ENCODE peak calls at places on chromosomes 6 and 20, in four cellular contexts. R, E, A and D are unnamed samples.
A peak's percentile ranks its signal among the peaks of the same experiment; 100 is the strongest.

GRCh38 chr6:111632468-111633247 is 27.0 kb upstream of the TRAF3IP2 start:
- DNase-seq in A (no peak), E (no peak), R (no peak), D (no peak)

GRCh38 chr6:139931746-139932145 is 557.3 kb upstream of the CITED2 start:
- DNase-seq in A (no peak), R (no peak), E (no peak), D (no peak)

GRCh38 chr6:34742094-34742493 is 15.2 kb upstream of the SNRPC start:
- DNase-seq in A (no peak), E (no peak), R (peak; percentile 35), D (no peak)

GRCh38 chr20:9081423-9081966 is 12.6 kb downstream of the PLCB4 start:
- DNase-seq in E (no peak), A (no peak), R (no peak), D (no peak)

GRCh38 chr6:28896505-28897392 is 27.0 kb downstream of the TRIM27 start:
- DNase-seq in E (peak; percentile 76), A (peak; percentile 64), R (peak; percentile 61), D (peak; percentile 64)

GRCh38 chr6:136510299-136510698 is 39.9 kb downstream of the MAP7 start:
- DNase-seq in R (no peak), E (no peak), A (no peak), D (no peak)

GRCh38 chr6:127404594-127405178 is 54.5 kb downstream of the KIAA0408 start:
- DNase-seq in E (no peak), R (no peak), A (no peak), D (no peak)

GRCh38 chr6:51019785-51020184 is 201.1 kb downstream of the TFAP2B start:
- DNase-seq in R (no peak), A (no peak), E (no peak), D (no peak)

GRCh38 chr20:36181934-36182603 is 27.5 kb downstream of the EPB41L1 start:
- DNase-seq in R (no peak), A (peak; percentile 84), E (no peak), D (no peak)

GRCh38 chr20:61728326-61728725 is 337.4 kb downstream of the TAF4 start:
- DNase-seq in A (no peak), E (no peak), R (no peak), D (no peak)

GRCh38 chr6:145723646-145724045 is 11.7 kb downstream of the EPM2A start:
- DNase-seq in E (no peak), R (no peak), A (no peak), D (no peak)

GRCh38 chr6:21751608-21752007 is 158.1 kb downstream of the SOX4 start:
- DNase-seq in E (no peak), R (no peak), A (no peak), D (peak; percentile 60)

GRCh38 chr6:121522771-121523386 is 87.4 kb downstream of the GJA1 start:
- DNase-seq in E (no peak), R (no peak), A (peak; percentile 82), D (no peak)

GRCh38 chr20:1473821-1474220 is 7.2 kb upstream of the NSFL1C start:
- DNase-seq in A (no peak), E (no peak), R (no peak), D (no peak)

GRCh38 chr20:1472556-1473243 is 6.1 kb upstream of the NSFL1C start:
- DNase-seq in R (no peak), E (no peak), A (no peak), D (no peak)

GRCh38 chr20:1473244-1473635 is 6.6 kb upstream of the NSFL1C start:
- DNase-seq in A (no peak), E (no peak), R (no peak), D (no peak)

GRCh38 chr20:1474325-1474724 is 7.7 kb upstream of the NSFL1C start:
- DNase-seq in R (no peak), E (no peak), A (no peak), D (no peak)

GRCh38 chr20:1474817-1475603 is 8.4 kb upstream of the NSFL1C start:
- DNase-seq in R (peak; percentile 81), A (no peak), E (no peak), D (no peak)
- TF ChIP-seq CTCF in R (peak; percentile 69), A (peak; percentile 11), E (peak; percentile 34), D (no peak)

GRCh38 chr6:152642578-152643375 is 5.6 kb upstream of the SYNE1 start:
- DNase-seq in R (no peak), E (peak; percentile 67), A (peak; percentile 79), D (peak; percentile 57)
- TF ChIP-seq CTCF in R (peak; percentile 47), E (peak; percentile 83), A (peak; percentile 79), D (no peak)

GRCh38 chr20:15265910-15266309 is 928.5 kb upstream of the FLRT3 start:
- DNase-seq in R (no peak), A (no peak), E (no peak), D (no peak)

GRCh38 chr20:15267935-15268334 is 930.5 kb upstream of the FLRT3 start:
- DNase-seq in E (no peak), A (no peak), R (no peak), D (no peak)
- TF ChIP-seq CTCF in E (no peak), A (no peak), R (no peak), D (no peak)

GRCh38 chr6:46652232-46652602 is 401 bp downstream of the CYP39A1 start:
- DNase-seq in E (no peak), A (no peak), R (no peak), D (no peak)

GRCh38 chr6:46652603-46653438 is at the start of the genes CYP39A1 and SLC25A27:
- DNase-seq in A (peak; percentile 84), E (peak; percentile 99), R (peak; percentile 83), D (peak; percentile 93)

GRCh38 chr6:46657642-46658041 is 4.9 kb downstream of the SLC25A27 start:
- DNase-seq in R (peak; percentile 56), A (no peak), E (no peak), D (no peak)

GRCh38 chr6:46653439-46653942 is 716 bp downstream of the SLC25A27 start:
- DNase-seq in E (peak; percentile 69), A (no peak), R (no peak), D (no peak)

GRCh38 chr6:46655803-46656202 is 3.0 kb downstream of the SLC25A27 start:
- DNase-seq in E (peak; percentile 57), R (no peak), A (peak; percentile 5), D (peak; percentile 65)
- TF ChIP-seq CTCF in E (peak; percentile 76), R (peak; percentile 36), A (peak; percentile 32), D (peak; percentile 64)

DNA sequence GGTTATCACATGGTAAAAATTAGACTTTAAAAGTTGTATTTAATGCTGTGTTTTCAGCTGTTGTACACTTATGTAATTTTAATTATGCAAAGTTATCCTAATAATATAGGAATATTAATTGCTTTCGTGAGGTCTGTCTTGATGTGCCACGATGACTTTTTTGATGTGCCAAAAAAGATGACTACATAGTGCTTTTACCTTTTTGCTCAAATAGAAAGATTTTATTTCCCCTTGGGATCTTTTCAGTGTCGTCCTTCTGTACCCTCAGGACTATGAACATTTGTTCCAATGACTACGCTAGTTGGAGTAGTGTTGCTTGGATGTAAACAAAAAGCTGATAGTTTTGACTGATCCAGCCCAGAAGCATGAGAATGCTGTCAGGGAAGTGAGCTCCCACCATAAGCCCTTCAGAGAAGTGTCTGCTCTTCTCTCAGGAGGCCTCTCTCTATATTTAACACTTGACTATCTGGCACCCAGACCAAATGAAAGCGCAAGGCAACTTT is 1.2 kb upstream of the CD164 start:
- DNase-seq in R (no peak), A (no peak), E (no peak), D (no peak)
- TF ChIP-seq CTCF in R (peak; percentile 37), A (no peak), E (no peak), D (peak; percentile 7)